ENCODE peak calls at places on chromosomes 16 and 17, in nine cellular contexts. One of them, this sample, is unnamed.
A peak's percentile ranks its signal among the peaks of the same experiment; 100 is the strongest.

GRCh38 chr17:77018504-77018903 is 122.3 kb upstream of the SEC14L1 start:
- DNase-seq in OCI-LY7: no peak
- DNase-seq in uterus: no peak
- DNase-seq in prostate gland: no peak
- DNase-seq in A549: no peak
- DNase-seq in tibial artery: no peak
- DNase-seq in GM23338: no peak
- DNase-seq in adrenal gland: no peak
- DNase-seq in heart right ventricle: no peak
- DNase-seq in this sample: no peak

GRCh38 chr16:2009791-2010510 is at the start of gene ZNF598:
- DNase-seq in tibial artery: peak; percentile 77
- DNase-seq in uterus: peak; percentile 83
- DNase-seq in OCI-LY7: peak; percentile 92
- DNase-seq in A549: peak; percentile 84
- DNase-seq in adrenal gland: peak; percentile 79
- DNase-seq in prostate gland: peak; percentile 74
- DNase-seq in GM23338: peak; percentile 91
- DNase-seq in heart right ventricle: peak; percentile 84
- DNase-seq in this sample: peak; percentile 28

GRCh38 chr17:9389116-9389515 is 186.5 kb downstream of the STX8 start:
- DNase-seq in uterus: no peak
- DNase-seq in A549: peak; percentile 40
- DNase-seq in tibial artery: no peak
- DNase-seq in heart right ventricle: no peak
- DNase-seq in OCI-LY7: no peak
- DNase-seq in GM23338: no peak
- DNase-seq in adrenal gland: no peak
- DNase-seq in prostate gland: no peak
- DNase-seq in this sample: no peak

GRCh38 chr16:89613954-89614459 is 565 bp downstream of the DPEP1 start:
- DNase-seq in uterus: no peak
- DNase-seq in heart right ventricle: no peak
- DNase-seq in GM23338: no peak
- DNase-seq in A549: no peak
- DNase-seq in adrenal gland: no peak
- DNase-seq in tibial artery: no peak
- DNase-seq in OCI-LY7: no peak
- DNase-seq in prostate gland: no peak
- DNase-seq in this sample: no peak

GRCh38 chr17:28527859-28528258 is 21.7 kb downstream of the FOXN1 start:
- DNase-seq in adrenal gland: no peak
- DNase-seq in GM23338: no peak
- DNase-seq in A549: no peak
- DNase-seq in uterus: no peak
- DNase-seq in tibial artery: no peak
- DNase-seq in OCI-LY7: no peak
- DNase-seq in prostate gland: peak; percentile 92
- DNase-seq in heart right ventricle: no peak
- DNase-seq in this sample: no peak

GRCh38 chr16:11139624-11140375 is 116.2 kb downstream of the SOCS1 start:
- DNase-seq in prostate gland: no peak
- DNase-seq in A549: no peak
- DNase-seq in OCI-LY7: no peak
- DNase-seq in adrenal gland: no peak
- DNase-seq in GM23338: no peak
- DNase-seq in uterus: no peak
- DNase-seq in heart right ventricle: no peak
- DNase-seq in tibial artery: peak; percentile 48
- DNase-seq in this sample: no peak

GRCh38 chr16:86198201-86199118 is 299.5 kb downstream of the IRF8 start:
- DNase-seq in adrenal gland: no peak
- DNase-seq in prostate gland: no peak
- DNase-seq in heart right ventricle: no peak
- DNase-seq in A549: no peak
- DNase-seq in uterus: no peak
- DNase-seq in OCI-LY7: no peak
- DNase-seq in tibial artery: no peak
- DNase-seq in GM23338: no peak
- DNase-seq in this sample: no peak

GRCh38 chr16:48912360-48912759 is 302.4 kb upstream of the N4BP1 start:
- DNase-seq in adrenal gland: no peak
- DNase-seq in heart right ventricle: no peak
- DNase-seq in prostate gland: no peak
- DNase-seq in OCI-LY7: peak; percentile 4
- DNase-seq in GM23338: peak; percentile 48
- DNase-seq in uterus: no peak
- DNase-seq in tibial artery: no peak
- DNase-seq in A549: no peak
- DNase-seq in this sample: no peak

GRCh38 chr17:50549256-50549941 is 2.4 kb downstream of the SPATA20 start:
- DNase-seq in uterus: no peak
- DNase-seq in GM23338: no peak
- DNase-seq in adrenal gland: no peak
- DNase-seq in tibial artery: no peak
- DNase-seq in prostate gland: no peak
- DNase-seq in heart right ventricle: no peak
- DNase-seq in OCI-LY7: no peak
- DNase-seq in A549: no peak
- DNase-seq in this sample: no peak

GRCh38 chr17:43389022-43389947 is 9.5 kb upstream of the ARL4D start:
- DNase-seq in adrenal gland: peak; percentile 92
- DNase-seq in GM23338: peak; percentile 87
- DNase-seq in OCI-LY7: peak; percentile 86
- DNase-seq in heart right ventricle: peak; percentile 85
- DNase-seq in A549: peak; percentile 79
- DNase-seq in uterus: peak; percentile 83
- DNase-seq in prostate gland: peak; percentile 80
- DNase-seq in tibial artery: peak; percentile 92
- DNase-seq in this sample: peak; percentile 47

GRCh38 chr17:36544049-36544319 is 735 bp upstream of the GGNBP2 start:
- DNase-seq in GM23338: peak; percentile 52
- DNase-seq in prostate gland: peak; percentile 36
- DNase-seq in adrenal gland: peak; percentile 53
- DNase-seq in OCI-LY7: peak; percentile 72
- DNase-seq in uterus: peak; percentile 32
- DNase-seq in tibial artery: peak; percentile 31
- DNase-seq in heart right ventricle: peak; percentile 26
- DNase-seq in A549: peak; percentile 46
- DNase-seq in this sample: no peak

GRCh38 chr17:381941-382643 is 29.5 kb upstream of the RPH3AL start:
- DNase-seq in adrenal gland: no peak
- DNase-seq in uterus: no peak
- DNase-seq in GM23338: no peak
- DNase-seq in tibial artery: no peak
- DNase-seq in A549: no peak
- DNase-seq in OCI-LY7: no peak
- DNase-seq in heart right ventricle: no peak
- DNase-seq in prostate gland: no peak
- DNase-seq in this sample: no peak
- H3K27ac ChIP-seq in adrenal gland: no peak overlapping the region
- H3K27ac ChIP-seq in uterus: no peak overlapping the region
- H3K27ac ChIP-seq in GM23338: no peak overlapping the region
- H3K27ac ChIP-seq in tibial artery: no peak overlapping the region
- H3K27ac ChIP-seq in A549: peak overlapping the region; percentile 34
- H3K27ac ChIP-seq in OCI-LY7: no peak overlapping the region
- H3K27ac ChIP-seq in heart right ventricle: no peak overlapping the region
- H3K27ac ChIP-seq in prostate gland: no peak overlapping the region
- H3K27ac ChIP-seq in this sample: no peak overlapping the region

DNA sequence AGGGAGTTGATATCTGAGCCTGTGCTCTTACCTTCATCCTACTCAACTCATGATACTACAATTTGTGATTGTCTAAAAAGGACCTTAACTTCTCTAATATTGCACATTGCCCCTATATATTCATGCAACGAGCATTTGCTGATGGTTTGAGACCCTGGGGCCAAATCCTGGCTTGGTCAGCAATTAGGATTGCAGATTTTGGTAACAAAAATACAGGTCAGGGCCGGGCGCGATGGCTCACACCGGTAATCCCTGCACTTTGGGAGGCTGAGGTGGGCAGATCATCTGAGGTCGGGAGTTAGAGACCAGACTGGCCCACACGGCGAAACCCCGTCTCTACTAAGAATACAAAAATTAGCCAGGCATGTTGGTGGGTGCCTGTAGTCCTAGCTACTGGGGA is 35.4 kb upstream of the HAPSTR1 start:
- DNase-seq in uterus: no peak
- DNase-seq in adrenal gland: no peak
- DNase-seq in A549: no peak
- DNase-seq in tibial artery: no peak
- DNase-seq in OCI-LY7: no peak
- DNase-seq in prostate gland: no peak
- DNase-seq in heart right ventricle: no peak
- DNase-seq in GM23338: no peak
- DNase-seq in this sample: no peak
- H3K27ac ChIP-seq in uterus: no peak overlapping the region
- H3K27ac ChIP-seq in adrenal gland: no peak overlapping the region
- H3K27ac ChIP-seq in A549: peak overlapping the region; percentile 32
- H3K27ac ChIP-seq in tibial artery: no peak overlapping the region
- H3K27ac ChIP-seq in OCI-LY7: no peak overlapping the region
- H3K27ac ChIP-seq in prostate gland: no peak overlapping the region
- H3K27ac ChIP-seq in heart right ventricle: no peak overlapping the region
- H3K27ac ChIP-seq in GM23338: no peak overlapping the region
- H3K27ac ChIP-seq in this sample: no peak overlapping the region

DNA sequence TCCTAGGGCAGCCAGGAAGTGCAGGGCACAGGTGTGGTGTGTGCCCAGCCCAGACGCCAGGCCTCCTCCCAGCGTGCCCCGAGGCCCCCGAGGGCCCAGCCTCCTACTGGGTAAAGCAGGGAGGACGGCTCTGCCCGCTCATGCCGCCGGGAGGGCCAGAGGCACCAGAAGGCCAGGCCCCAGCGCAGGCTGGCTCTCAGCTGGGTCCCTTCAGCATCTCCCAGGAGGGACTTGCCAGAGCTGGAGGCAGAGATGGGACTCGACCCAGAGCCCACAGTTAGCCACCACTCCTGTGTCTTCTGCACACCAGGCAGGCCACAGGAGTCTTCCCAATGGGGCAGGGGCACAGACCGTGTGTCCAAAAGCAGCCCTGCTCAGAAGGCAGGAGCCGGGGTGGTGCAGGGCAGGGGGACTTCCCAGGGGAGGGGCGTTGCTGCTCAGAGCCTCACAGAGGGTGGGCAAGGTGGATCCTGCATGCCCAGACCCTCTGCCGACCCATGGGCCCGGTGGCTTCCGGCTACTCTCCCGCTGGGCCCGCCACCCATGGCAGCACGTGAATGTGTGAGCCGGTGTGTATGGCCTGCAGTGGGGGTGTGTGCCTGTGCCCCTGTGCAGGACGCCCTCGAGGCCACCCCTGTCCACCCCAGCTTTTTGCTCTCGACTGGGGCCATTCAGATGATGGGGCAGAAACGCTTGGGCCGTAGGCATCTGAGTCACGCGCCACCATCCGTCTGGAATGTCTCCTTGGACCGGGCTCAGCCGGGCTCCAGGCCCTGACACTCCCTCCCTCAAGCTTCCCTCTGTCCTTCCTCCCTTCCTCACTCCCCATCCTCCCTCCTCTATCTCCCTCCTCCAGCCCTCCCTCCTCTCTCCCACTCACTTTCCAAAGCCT is 5.7 kb upstream of the ZNF469 start:
- DNase-seq in tibial artery: no peak
- DNase-seq in adrenal gland: no peak
- DNase-seq in prostate gland: no peak
- DNase-seq in GM23338: no peak
- DNase-seq in OCI-LY7: no peak
- DNase-seq in A549: no peak
- DNase-seq in heart right ventricle: no peak
- DNase-seq in uterus: no peak
- DNase-seq in this sample: no peak
- H3K27ac ChIP-seq in tibial artery: no peak overlapping the region
- H3K27ac ChIP-seq in adrenal gland: no peak overlapping the region
- H3K27ac ChIP-seq in prostate gland: no peak overlapping the region
- H3K27ac ChIP-seq in GM23338: no peak overlapping the region
- H3K27ac ChIP-seq in OCI-LY7: no peak overlapping the region
- H3K27ac ChIP-seq in A549: peak overlapping the region; percentile 75
- H3K27ac ChIP-seq in heart right ventricle: no peak overlapping the region
- H3K27ac ChIP-seq in uterus: no peak overlapping the region
- H3K27ac ChIP-seq in this sample: no peak overlapping the region

GRCh38 chr17:81278831-81279230 is 16.3 kb downstream of the SLC38A10 start:
- DNase-seq in OCI-LY7: no peak
- DNase-seq in heart right ventricle: no peak
- DNase-seq in tibial artery: no peak
- DNase-seq in A549: no peak
- DNase-seq in prostate gland: no peak
- DNase-seq in uterus: no peak
- DNase-seq in adrenal gland: no peak
- DNase-seq in GM23338: no peak
- DNase-seq in this sample: no peak

GRCh38 chr17:81276781-81277180 is 18.3 kb downstream of the SLC38A10 start:
- DNase-seq in heart right ventricle: no peak
- DNase-seq in A549: no peak
- DNase-seq in uterus: no peak
- DNase-seq in GM23338: no peak
- DNase-seq in OCI-LY7: no peak
- DNase-seq in prostate gland: no peak
- DNase-seq in adrenal gland: no peak
- DNase-seq in tibial artery: no peak
- DNase-seq in this sample: no peak

GRCh38 chr17:81279278-81280073 is 15.6 kb downstream of the SLC38A10 start:
- DNase-seq in prostate gland: no peak
- DNase-seq in tibial artery: no peak
- DNase-seq in heart right ventricle: no peak
- DNase-seq in GM23338: no peak
- DNase-seq in adrenal gland: no peak
- DNase-seq in A549: no peak
- DNase-seq in OCI-LY7: no peak
- DNase-seq in uterus: no peak
- DNase-seq in this sample: no peak

GRCh38 chr17:81277421-81277820 is 17.7 kb downstream of the SLC38A10 start:
- DNase-seq in A549: no peak
- DNase-seq in OCI-LY7: no peak
- DNase-seq in heart right ventricle: peak; percentile 50
- DNase-seq in uterus: peak; percentile 53
- DNase-seq in tibial artery: no peak
- DNase-seq in adrenal gland: no peak
- DNase-seq in GM23338: no peak
- DNase-seq in prostate gland: peak; percentile 89
- DNase-seq in this sample: no peak

DNA sequence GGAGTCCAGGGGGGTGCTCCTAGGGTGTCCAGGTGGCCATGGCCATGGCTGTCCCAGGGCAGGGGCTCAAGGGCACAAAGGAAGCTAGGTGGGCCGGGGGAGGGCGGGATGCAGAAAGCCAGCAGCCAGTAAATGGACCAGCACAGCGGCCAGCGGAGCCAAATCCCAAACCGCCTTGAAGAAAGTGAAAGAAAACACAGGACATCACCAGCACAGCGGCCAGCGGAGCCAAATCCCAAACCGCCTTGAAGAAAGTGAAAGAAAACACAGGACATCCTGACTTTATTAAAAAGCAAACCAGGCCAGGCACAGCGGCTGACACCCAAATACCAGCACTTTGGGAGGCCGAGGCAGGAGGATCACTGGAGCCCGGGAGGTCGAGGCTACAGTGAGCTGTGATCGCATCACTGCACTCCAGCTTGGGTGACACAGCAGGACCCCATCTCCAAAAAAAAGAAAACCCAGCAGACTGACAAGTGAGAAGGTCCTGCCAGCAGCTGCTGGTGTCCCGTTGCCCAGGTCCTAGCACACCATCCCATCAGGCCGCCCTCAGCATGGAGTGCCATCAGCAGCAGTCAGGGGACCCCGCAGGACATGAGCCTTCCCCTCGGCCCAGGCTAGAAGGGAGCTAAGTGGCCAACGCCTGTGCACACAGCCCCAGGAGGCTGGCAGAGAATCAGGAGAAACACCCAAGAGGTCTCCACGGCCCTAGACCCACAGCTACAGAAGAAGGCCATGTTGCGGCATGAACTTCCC is 17.0 kb downstream of the SLC38A10 start:
- DNase-seq in OCI-LY7: no peak
- DNase-seq in GM23338: no peak
- DNase-seq in tibial artery: no peak
- DNase-seq in A549: no peak
- DNase-seq in adrenal gland: no peak
- DNase-seq in uterus: peak; percentile 82
- DNase-seq in prostate gland: no peak
- DNase-seq in heart right ventricle: no peak
- DNase-seq in this sample: no peak
- H3K27ac ChIP-seq in OCI-LY7: no peak overlapping the region
- H3K27ac ChIP-seq in GM23338: no peak overlapping the region
- H3K27ac ChIP-seq in tibial artery: no peak overlapping the region
- H3K27ac ChIP-seq in A549: no peak overlapping the region
- H3K27ac ChIP-seq in adrenal gland: no peak overlapping the region
- H3K27ac ChIP-seq in uterus: peak overlapping the region; percentile 33
- H3K27ac ChIP-seq in prostate gland: no peak overlapping the region
- H3K27ac ChIP-seq in heart right ventricle: no peak overlapping the region
- H3K27ac ChIP-seq in this sample: no peak overlapping the region

This sample was measured in thoracic aorta.